ENCODE peak calls at places on chromosomes 6 and 20, in six cellular contexts. P, H, Z, F, R and Q are unnamed samples.

GRCh38 chr6:44117397-44118128 is 9.7 kb downstream of the MRPL14 start:
- DNase-seq in P (no peak), H (no peak), Z (no peak), F (no peak), R (peak; percentile 81), Q (peak; percentile 62)

GRCh38 chr20:25148181-25148981 is 47.1 kb upstream of the ENTPD6 start:
- DNase-seq in P (no peak), H (no peak), Z (no peak), F (peak; percentile 85), R (no peak), Q (peak; percentile 20)

GRCh38 chr6:13371421-13372072 is 43.2 kb upstream of the TBC1D7 start:
- DNase-seq in P (no peak), H (no peak), Z (no peak), F (no peak), R (no peak), Q (no peak)

GRCh38 chr20:4065405-4065841 is 50.1 kb upstream of the RNF24 start:
- DNase-seq in P (no peak), H (no peak), Z (no peak), F (no peak), R (peak; percentile 63), Q (peak; percentile 38)

GRCh38 chr20:61673152-61673551 is 392.5 kb downstream of the TAF4 start:
- DNase-seq in P (no peak), H (no peak), Z (no peak), F (no peak), R (no peak), Q (no peak)

GRCh38 chr6:44342489-44342888 is at the start of gene SPATS1:
- DNase-seq in P (no peak), H (no peak), Z (no peak), F (no peak), R (no peak), Q (no peak)

GRCh38 chr20:63544958-63545516 is 2.5 kb downstream of the SRMS start:
- DNase-seq in P (peak; percentile 78), H (no peak), Z (no peak), F (no peak), R (peak; percentile 83), Q (peak; percentile 100)

GRCh38 chr20:10359621-10360040 is 74.4 kb downstream of the MKKS start:
- DNase-seq in P (no peak), H (no peak), Z (no peak), F (no peak), R (no peak), Q (no peak)

GRCh38 chr6:131062245-131063027 is 609 bp downstream of the EPB41L2 start:
- DNase-seq in P (no peak), H (no peak), Z (no peak), F (peak; percentile 67), R (no peak), Q (peak; percentile 19)

GRCh38 chr20:21286775-21287174 is 16.4 kb upstream of the XRN2 start:
- DNase-seq in P (no peak), H (no peak), Z (no peak), F (no peak), R (no peak), Q (no peak)

DNA sequence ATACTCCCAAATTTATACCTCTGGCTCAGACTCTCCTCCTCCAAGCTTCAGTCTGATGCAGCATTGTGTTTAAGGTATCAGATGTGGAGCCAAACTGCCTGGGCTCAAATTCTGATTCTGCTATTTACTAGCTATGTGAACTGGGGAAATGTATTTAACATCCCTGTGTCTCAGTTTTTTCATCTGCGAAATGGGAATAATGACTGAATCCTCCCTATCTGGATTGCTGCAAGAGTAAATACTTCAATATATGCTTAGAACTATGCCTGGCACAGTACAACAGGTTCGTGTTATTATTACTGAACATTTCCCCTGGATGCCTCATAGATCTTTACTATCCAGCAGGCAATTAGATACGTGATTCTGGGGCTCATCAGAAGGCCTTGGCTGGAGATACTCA is 5.5 kb downstream of the LRRN4 start:
- DNase-seq in P (no peak), H (no peak), Z (no peak), F (no peak), R (no peak), Q (no peak)
- H3K27ac ChIP-seq in P (no peak overlapping the region), H (no peak overlapping the region), Z (no peak overlapping the region), F (no peak overlapping the region), R (no peak overlapping the region), Q (no peak overlapping the region)

GRCh38 chr6:147005499-147005898 is 198.7 kb upstream of the STXBP5 start:
- DNase-seq in P (no peak), H (no peak), Z (no peak), F (no peak), R (no peak), Q (no peak)
- TF ChIP-seq CTCF in P (no peak), H (peak; percentile 32), Z (peak; percentile 26), F (no peak), R (no peak), Q (no peak)

DNA sequence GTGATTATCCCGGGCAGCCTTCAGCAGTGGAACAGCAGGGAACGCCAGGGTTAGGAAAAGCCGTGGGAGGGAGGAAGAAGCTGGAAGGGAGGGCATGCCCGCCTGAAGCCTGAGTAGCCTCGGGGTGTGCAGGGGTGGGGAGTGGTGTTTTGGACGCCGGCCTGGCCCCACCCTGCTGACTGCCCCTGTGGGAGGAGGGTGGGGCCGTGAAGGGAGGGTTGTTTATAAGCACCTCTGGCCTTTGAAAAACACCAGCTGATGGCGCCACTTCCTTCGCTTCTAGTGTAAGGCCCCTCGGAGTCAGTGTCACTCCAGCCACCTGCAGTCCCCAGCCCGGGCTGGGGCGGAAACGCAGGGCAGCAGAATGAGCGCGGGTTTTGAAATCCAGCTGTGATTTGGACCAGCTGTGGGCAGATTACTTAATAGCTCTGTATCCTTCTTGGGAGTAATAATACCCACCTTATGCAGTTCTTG is 52.8 kb upstream of the BMP6 start:
- DNase-seq in P (peak; percentile 64), H (peak; percentile 25), Z (no peak), F (peak; percentile 74), R (peak; percentile 81), Q (peak; percentile 88)
- H3K27ac ChIP-seq in P (peak overlapping the region; percentile 47), H (no peak overlapping the region), Z (no peak overlapping the region), F (no peak overlapping the region), R (peak overlapping the region; percentile 41), Q (peak overlapping the region; percentile 70)

GRCh38 chr6:92759195-92759594 is 660.2 kb downstream of the EPHA7 start:
- DNase-seq in P (no peak), H (no peak), Z (no peak), F (no peak), R (no peak), Q (no peak)
- TF ChIP-seq CTCF in P (no peak), H (no peak), Z (no peak), F (no peak), R (no peak), Q (no peak)

DNA sequence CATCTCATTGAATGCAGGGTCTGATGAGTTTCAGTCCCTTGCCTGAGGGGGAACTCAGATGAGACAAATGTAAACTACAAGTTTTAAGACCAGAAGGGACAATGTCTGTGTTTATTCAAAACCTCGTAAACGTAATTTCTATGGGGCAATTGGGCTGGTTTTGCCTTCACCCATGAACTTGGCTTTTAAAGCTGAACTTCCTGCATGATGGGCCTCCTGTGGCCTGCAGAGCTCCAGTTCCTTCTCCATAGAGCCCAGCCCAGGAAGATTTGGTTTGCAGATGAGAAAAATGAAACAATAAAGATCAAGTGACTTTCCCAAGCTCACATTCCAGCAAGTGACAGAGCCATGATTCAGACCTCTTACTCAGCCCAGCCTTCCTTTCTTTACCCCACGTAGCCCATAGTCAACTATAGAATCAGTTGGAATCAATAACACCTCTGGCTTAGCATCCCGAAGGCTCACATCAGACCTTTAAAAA is 612.3 kb downstream of the UTRN start:
- DNase-seq in P (peak; percentile 62), H (no peak), Z (peak; percentile 71), F (no peak), R (peak; percentile 80), Q (peak; percentile 62)
- H3K27ac ChIP-seq in P (peak overlapping the region; percentile 55), H (no peak overlapping the region), Z (no peak overlapping the region), F (no peak overlapping the region), R (peak overlapping the region; percentile 83), Q (no peak overlapping the region)